ENCODE peak calls at places on chromosomes 1 and 21, in nine cellular contexts. W is Right ventricle myocardium superior; F is stimulated activated naive B cell treated with anti-CD40 and anti-IgM and Interleukin-4, amounts not matched to agents 10 μg/mL and 1 μg/mL and 100 μg/mL, for 72 hours; R is T-helper 17 cell; B is activated CD8-positive, alpha-beta T cell treated with anti-CD3 and anti-CD28 coated beads, Interleukin-2, amount 10 ng/mL, durations not matched to agents 7 days and 5 days; G is mucosa of descending colon; M is left cardiac atrium; V is HepG2; K is activated B cell treated with CpG ODN at 0.5 μM for 24 hours. T is an unnamed sample.

GRCh38 chr21:44051462-44051941 is 39.4 kb downstream of the TRAPPC10 start:
- ATAC-seq in B (no peak), V (no peak), W (peak; percentile 71), M (peak; percentile 76), G (peak; percentile 41), R (peak; percentile 41), F (no peak), K (peak; percentile 34), T (peak; percentile 60)

GRCh38 chr1:28148880-28149195 is 27.7 kb downstream of the PTAFR start:
- ATAC-seq in V (no peak), G (no peak), M (no peak), K (no peak), B (no peak), F (no peak), R (no peak), W (no peak), T (no peak)

GRCh38 chr1:178716111-178716510 is 8.9 kb upstream of the RALGPS2 start:
- ATAC-seq in K (no peak), V (no peak), F (no peak), B (no peak), G (no peak), M (no peak), R (no peak), W (no peak), T (no peak)

GRCh38 chr1:68221001-68221970 is 11.0 kb downstream of the WLS start:
- ATAC-seq in G (no peak), F (no peak), K (no peak), M (no peak), B (no peak), W (no peak), R (no peak), V (no peak), T (no peak)

GRCh38 chr1:232944342-232944741 is 6.1 kb upstream of the NTPCR start:
- ATAC-seq in K (no peak), G (no peak), W (no peak), M (no peak), R (no peak), F (peak; percentile 54), V (no peak), B (no peak), T (peak; percentile 37)

GRCh38 chr1:109241841-109242301 is 7.5 kb upstream of the CELSR2 start:
- ATAC-seq in G (no peak), K (no peak), B (no peak), F (no peak), V (peak; percentile 3), M (peak; percentile 2), W (no peak), R (no peak), T (no peak)

GRCh38 chr1:9720785-9721605 is 69.5 kb downstream of the PIK3CD start:
- ATAC-seq in R (no peak), F (no peak), G (no peak), V (no peak), M (no peak), W (no peak), K (no peak), B (no peak), T (no peak)

GRCh38 chr1:27556435-27556780 is 47.5 kb downstream of the AHDC1 start:
- ATAC-seq in G (no peak), W (no peak), M (no peak), V (no peak), F (peak; percentile 2), K (no peak), R (peak; percentile 17), B (peak; percentile 13), T (no peak)

GRCh38 chr1:91864017-91864700 is 21.8 kb downstream of the TGFBR3 start:
- ATAC-seq in K (no peak), G (no peak), B (no peak), R (no peak), W (peak; percentile 32), F (no peak), M (peak; percentile 78), V (peak; percentile 55), T (no peak)

GRCh38 chr1:153976819-153977249 is 640 bp downstream of the JTB start:
- ATAC-seq in M (peak; percentile 3), G (peak; percentile 11), W (no peak), K (no peak), B (no peak), R (no peak), V (no peak), F (no peak), T (no peak)

GRCh38 chr1:201061886-201062285 is 38.4 kb upstream of the KIF21B start:
- ATAC-seq in K (no peak), W (no peak), M (no peak), R (no peak), B (no peak), F (no peak), V (no peak), G (no peak), T (no peak)

GRCh38 chr1:3170566-3171453 is 101.8 kb downstream of the PRDM16 start:
- ATAC-seq in F (peak; percentile 50), B (no peak), V (peak; percentile 79), K (no peak), M (peak; percentile 92), G (peak; percentile 75), R (no peak), W (peak; percentile 87), T (peak; percentile 31)

GRCh38 chr1:89274431-89274857 is 1.8 kb upstream of the GBP5 start:
- ATAC-seq in G (peak; percentile 13), W (no peak), M (peak; percentile 77), R (peak; percentile 72), K (peak; percentile 25), B (peak; percentile 36), F (no peak), V (no peak), T (no peak)

GRCh38 chr1:41319106-41319755 is 42.0 kb upstream of the FOXO6 start:
- ATAC-seq in W (peak; percentile 40), B (no peak), K (no peak), V (no peak), R (no peak), F (no peak), M (peak; percentile 60), G (no peak), T (no peak)

GRCh38 chr1:29458737-29459550 is 222.6 kb downstream of the PTPRU start:
- ATAC-seq in K (no peak), V (no peak), B (no peak), M (no peak), G (no peak), W (no peak), R (no peak), F (no peak), T (no peak)

GRCh38 chr21:36120304-36120902 is 14.5 kb upstream of the CBR3 start:
- ATAC-seq in F (no peak), R (no peak), B (no peak), G (peak; percentile 48), M (peak; percentile 70), V (no peak), W (peak; percentile 70), K (no peak), T (no peak)

GRCh38 chr1:241229216-241229615 is 127.8 kb downstream of the RGS7 start:
- ATAC-seq in W (no peak), F (no peak), K (no peak), V (no peak), M (no peak), G (peak; percentile 88), B (no peak), R (no peak), T (no peak)

GRCh38 chr1:15492572-15492971 is 16.7 kb downstream of the CELA2B start:
- ATAC-seq in V (no peak), B (no peak), F (no peak), M (peak; percentile 73), R (no peak), K (no peak), G (no peak), W (peak; percentile 92), T (no peak)

GRCh38 chr21:33674226-33674625 is 31.9 kb downstream of the ITSN1 start:
- ATAC-seq in K (no peak), F (no peak), R (no peak), B (no peak), G (no peak), W (no peak), V (no peak), M (no peak), T (no peak)

GRCh38 chr1:8462298-8462946 is 144.5 kb downstream of the SLC45A1 start:
- ATAC-seq in M (peak; percentile 26), K (no peak), B (no peak), R (no peak), F (no peak), G (no peak), W (no peak), V (no peak), T (no peak)

GRCh38 chr21:44444286-44444931 is 10.9 kb upstream of the LRRC3 start:
- ATAC-seq in F (no peak), W (no peak), K (no peak), R (no peak), V (peak; percentile 87), B (no peak), G (no peak), M (no peak), T (no peak)

T was measured in stimulated activated memory B cell treated with anti-CD40 and anti-IgM and Interleukin-4, amounts not matched to agents 10 μg/mL and 1 μg/mL and 100 μg/mL, for 72 hours.